ENCODE peak calls at places on chromosomes 4 and X, in seven cellular contexts. R is GM19239; M is mesothelial cell of epicardium; J is astrocyte of the hippocampus; K is mammary epithelial cell; S is activated naive CD8-positive, alpha-beta T cell treated with anti-CD3 and anti-CD28 coated beads for 36 hours; T is neural crest cell. Z is an unnamed sample.

GRCh38 chr4:129641179-129641578 is 545.2 kb downstream of the C4orf33 start:
- DNase-seq in R (peak; percentile 1), M (peak; percentile 62), J (peak; percentile 71), K (peak; percentile 29), S (peak; percentile 10), T (peak; percentile 60), Z (peak; percentile 48)

GRCh38 chr4:182496392-182496791 is 253.2 kb downstream of the TENM3 start:
- DNase-seq in R (no peak), M (no peak), J (no peak), K (no peak), S (no peak), T (no peak), Z (no peak)

GRCh38 chr4:81084029-81084428 is 53.5 kb downstream of the BMP3 start:
- DNase-seq in R (no peak), M (no peak), J (no peak), K (peak; percentile 68), S (no peak), T (no peak), Z (peak; percentile 64)

GRCh38 chrX:137166591-137166990 is 132.8 kb upstream of the GPR101 start:
- DNase-seq in R (no peak), M (no peak), J (no peak), K (no peak), S (peak; percentile 3), T (no peak), Z (peak; percentile 15)

GRCh38 chrX:1181131-1181530 is 31.3 kb downstream of the CRLF2 start:
- DNase-seq in R (no peak), M (no peak), J (no peak), K (no peak), S (no peak), T (no peak), Z (no peak)

GRCh38 chr4:56215901-56216300 is 171.4 kb downstream of the AASDH start:
- DNase-seq in R (no peak), M (no peak), J (peak; percentile 79), K (peak; percentile 15), S (no peak), T (no peak), Z (peak; percentile 81)

GRCh38 chr4:60948008-60948407 is 252.1 kb upstream of the ADGRL3 start:
- DNase-seq in R (no peak), M (no peak), J (peak; percentile 3), K (peak; percentile 50), S (no peak), T (no peak), Z (no peak)

GRCh38 chr4:151917145-151917775 is 156.5 kb upstream of the GATB start:
- DNase-seq in R (no peak), M (no peak), J (no peak), K (no peak), S (no peak), T (no peak), Z (no peak)

GRCh38 chr4:84378983-84379382 is 120.1 kb downstream of the NKX6-1 start:
- DNase-seq in R (no peak), M (no peak), J (no peak), K (no peak), S (no peak), T (no peak), Z (no peak)

GRCh38 chrX:19839770-19840254 is 47.6 kb downstream of the SH3KBP1 start:
- DNase-seq in R (no peak), M (no peak), J (no peak), K (peak; percentile 46), S (no peak), T (no peak), Z (no peak)

GRCh38 chrX:153882086-153882498 is 3.9 kb downstream of the L1CAM start:
- DNase-seq in R (no peak), M (no peak), J (no peak), K (peak; percentile 50), S (no peak), T (peak; percentile 65), Z (no peak)

GRCh38 chr4:1380368-1381151 is 25.7 kb downstream of the NKX1-1 start:
- DNase-seq in R (no peak), M (no peak), J (no peak), K (no peak), S (no peak), T (no peak), Z (no peak)

Z was measured in cardiac muscle cell.